ENCODE peak calls at places on chromosomes 7 and 10, in eight cellular contexts. H is GM04503; K is CD8-positive, alpha-beta memory T cell; O is A549; R is cardiac muscle cell; I is HTR-8/SVneo; Z is fibroblast of lung; D is cardiac septum. G is an unnamed sample.

GRCh38 chr10:30600005-30600404 is 29.5 kb downstream of the LYZL2 start:
- DNase-seq in H (no peak), K (no peak), O (no peak), R (no peak), I (no peak), Z (no peak), D (no peak), G (no peak)

GRCh38 chr7:129343099-129343700 is 91.0 kb upstream of the STRIP2 start:
- DNase-seq in H (no peak), K (peak), O (peak), R (peak), I (peak), Z (peak), D (no peak), G (no peak)

GRCh38 chr7:39271386-39271785 is 293.7 kb downstream of the POU6F2 start:
- DNase-seq in H (no peak), K (no peak), O (peak), R (peak), I (no peak), Z (no peak), D (no peak), G (peak)

GRCh38 chr7:94575646-94576045 is 66.0 kb downstream of the CASD1 start:
- DNase-seq in H (no peak), K (no peak), O (no peak), R (no peak), I (no peak), Z (no peak), D (no peak), G (no peak)

GRCh38 chr7:43291789-43292188 is 179.3 kb downstream of the HECW1 start:
- DNase-seq in H (no peak), K (no peak), O (no peak), R (no peak), I (no peak), Z (no peak), D (no peak), G (no peak)

GRCh38 chr7:78487464-78487863 is 688.9 kb downstream of the PHTF2 start:
- DNase-seq in H (no peak), K (no peak), O (no peak), R (no peak), I (no peak), Z (no peak), D (no peak), G (no peak)

GRCh38 chr10:110430369-110431273 is 67.1 kb upstream of the DUSP5 start:
- DNase-seq in H (no peak), K (no peak), O (no peak), R (no peak), I (no peak), Z (peak), D (peak), G (peak)

GRCh38 chr7:25849361-25850184 is 302.4 kb upstream of the NFE2L3 start:
- DNase-seq in H (peak), K (no peak), O (peak), R (no peak), I (peak), Z (peak), D (no peak), G (no peak)

GRCh38 chr7:85529831-85530230 is 343.0 kb upstream of the SEMA3D start:
- DNase-seq in H (peak), K (no peak), O (no peak), R (no peak), I (no peak), Z (peak), D (no peak), G (no peak)

GRCh38 chr10:128050937-128051336 is 75.3 kb downstream of the MKI67 start:
- DNase-seq in H (no peak), K (no peak), O (no peak), R (no peak), I (no peak), Z (no peak), D (no peak), G (no peak)

GRCh38 chr10:97820305-97820704 is 29.3 kb upstream of the GOLGA7B start:
- DNase-seq in H (no peak), K (no peak), O (no peak), R (no peak), I (no peak), Z (no peak), D (no peak), G (no peak)

GRCh38 chr7:76023002-76023401 is 24.8 kb downstream of the STYXL1 start:
- DNase-seq in H (no peak), K (no peak), O (no peak), R (no peak), I (no peak), Z (no peak), D (no peak), G (no peak)

GRCh38 chr10:129790710-129791446 is 173.2 kb downstream of the EBF3 start:
- DNase-seq in H (no peak), K (no peak), O (no peak), R (no peak), I (no peak), Z (peak), D (peak), G (no peak)

GRCh38 chr7:23467731-23468720 is 2.3 kb downstream of the IGF2BP3 start:
- DNase-seq in H (no peak), K (peak), O (peak), R (peak), I (no peak), Z (peak), D (no peak), G (no peak)

GRCh38 chr7:44937426-44937825 is 41.4 kb downstream of the MYO1G start:
- DNase-seq in H (no peak), K (no peak), O (no peak), R (no peak), I (no peak), Z (no peak), D (no peak), G (no peak)

GRCh38 chr7:92809397-92810241 is 26.8 kb downstream of the CDK6 start:
- DNase-seq in H (peak), K (peak), O (peak), R (peak), I (peak), Z (peak), D (peak), G (no peak)

GRCh38 chr7:2032876-2033407 is 199.8 kb downstream of the MAD1L1 start:
- DNase-seq in H (no peak), K (no peak), O (no peak), R (no peak), I (no peak), Z (no peak), D (peak), G (peak)

GRCh38 chr10:95389176-95389575 is 98.4 kb upstream of the PDLIM1 start:
- DNase-seq in H (no peak), K (no peak), O (no peak), R (no peak), I (no peak), Z (no peak), D (no peak), G (no peak)

GRCh38 chr10:18202600-18203150 is 62.5 kb downstream of the CACNB2 start:
- DNase-seq in H (no peak), K (no peak), O (no peak), R (no peak), I (no peak), Z (peak), D (no peak), G (no peak)

GRCh38 chr10:123278445-123278844 is 124.2 kb downstream of the BUB3 start:
- DNase-seq in H (no peak), K (no peak), O (no peak), R (no peak), I (no peak), Z (no peak), D (no peak), G (no peak)

G was measured in upper lobe of right lung.